ENCODE peak calls at places on chromosome 10, in seven cellular contexts. One of them, this sample, is unnamed.

GRCh38 chr10:43871004-43871439 is 222.3 kb upstream of the ZNF32 start:
- DNase-seq in thoracic aorta: no peak
- DNase-seq in tibial artery: no peak
- DNase-seq in lower lobe of right lung: no peak
- DNase-seq in stomach: no peak
- DNase-seq in cardiac muscle cell: no peak
- DNase-seq in HCT116: no peak
- DNase-seq in this sample: no peak

GRCh38 chr10:84510121-84510520 is 181.7 kb downstream of the CCSER2 start:
- DNase-seq in lower lobe of right lung: no peak
- DNase-seq in HCT116: no peak
- DNase-seq in cardiac muscle cell: peak; percentile 8
- DNase-seq in tibial artery: no peak
- DNase-seq in stomach: no peak
- DNase-seq in thoracic aorta: no peak
- DNase-seq in this sample: no peak

GRCh38 chr10:57694956-57695605 is 572.6 kb downstream of the IPMK start:
- DNase-seq in stomach: no peak
- DNase-seq in HCT116: no peak
- DNase-seq in thoracic aorta: no peak
- DNase-seq in cardiac muscle cell: no peak
- DNase-seq in tibial artery: no peak
- DNase-seq in lower lobe of right lung: no peak
- DNase-seq in this sample: no peak

GRCh38 chr10:63738410-63738809 is 217.2 kb downstream of the REEP3 start:
- DNase-seq in thoracic aorta: no peak
- DNase-seq in tibial artery: no peak
- DNase-seq in lower lobe of right lung: no peak
- DNase-seq in stomach: no peak
- DNase-seq in HCT116: peak; percentile 27
- DNase-seq in cardiac muscle cell: peak; percentile 77
- DNase-seq in this sample: no peak

GRCh38 chr10:1605999-1606940 is 131.1 kb downstream of the ADARB2 start:
- DNase-seq in stomach: no peak
- DNase-seq in thoracic aorta: no peak
- DNase-seq in lower lobe of right lung: no peak
- DNase-seq in HCT116: no peak
- DNase-seq in tibial artery: no peak
- DNase-seq in cardiac muscle cell: no peak
- DNase-seq in this sample: no peak

GRCh38 chr10:87734987-87735827 is 75.5 kb downstream of the PAPSS2 start:
- DNase-seq in tibial artery: no peak
- DNase-seq in cardiac muscle cell: peak; percentile 69
- DNase-seq in lower lobe of right lung: no peak
- DNase-seq in HCT116: peak; percentile 29
- DNase-seq in stomach: no peak
- DNase-seq in thoracic aorta: no peak
- DNase-seq in this sample: no peak

GRCh38 chr10:132708441-132708840 is 77.5 kb downstream of the NKX6-2 start:
- DNase-seq in HCT116: no peak
- DNase-seq in tibial artery: no peak
- DNase-seq in lower lobe of right lung: peak; percentile 28
- DNase-seq in stomach: no peak
- DNase-seq in cardiac muscle cell: no peak
- DNase-seq in thoracic aorta: no peak
- DNase-seq in this sample: peak; percentile 54

GRCh38 chr10:125344573-125345121 is 184.3 kb upstream of the CTBP2 start:
- DNase-seq in cardiac muscle cell: no peak
- DNase-seq in HCT116: no peak
- DNase-seq in thoracic aorta: no peak
- DNase-seq in tibial artery: no peak
- DNase-seq in lower lobe of right lung: no peak
- DNase-seq in stomach: peak; percentile 50
- DNase-seq in this sample: no peak

GRCh38 chr10:117619710-117620405 is 77.3 kb downstream of the EMX2 start:
- DNase-seq in lower lobe of right lung: no peak
- DNase-seq in thoracic aorta: no peak
- DNase-seq in stomach: no peak
- DNase-seq in cardiac muscle cell: no peak
- DNase-seq in HCT116: no peak
- DNase-seq in tibial artery: no peak
- DNase-seq in this sample: no peak

GRCh38 chr10:44233561-44234470 is 151.1 kb downstream of the CXCL12 start:
- DNase-seq in cardiac muscle cell: peak; percentile 86
- DNase-seq in tibial artery: no peak
- DNase-seq in stomach: peak; percentile 29
- DNase-seq in thoracic aorta: no peak
- DNase-seq in HCT116: no peak
- DNase-seq in lower lobe of right lung: no peak
- DNase-seq in this sample: no peak

GRCh38 chr10:110820321-110820814 is 51.4 kb upstream of the PDCD4 start:
- DNase-seq in HCT116: no peak
- DNase-seq in tibial artery: peak; percentile 69
- DNase-seq in cardiac muscle cell: peak; percentile 38
- DNase-seq in stomach: no peak
- DNase-seq in lower lobe of right lung: no peak
- DNase-seq in thoracic aorta: no peak
- DNase-seq in this sample: peak; percentile 85

GRCh38 chr10:110460111-110460809 is 37.4 kb upstream of the DUSP5 start:
- DNase-seq in thoracic aorta: no peak
- DNase-seq in tibial artery: peak; percentile 23
- DNase-seq in cardiac muscle cell: no peak
- DNase-seq in stomach: peak; percentile 37
- DNase-seq in lower lobe of right lung: no peak
- DNase-seq in HCT116: no peak
- DNase-seq in this sample: no peak

GRCh38 chr10:103916901-103917300 is 1.1 kb downstream of the STN1 start:
- DNase-seq in lower lobe of right lung: no peak
- DNase-seq in thoracic aorta: no peak
- DNase-seq in stomach: no peak
- DNase-seq in HCT116: no peak
- DNase-seq in tibial artery: no peak
- DNase-seq in cardiac muscle cell: no peak
- DNase-seq in this sample: no peak

GRCh38 chr10:1117651-1118050 is 61.5 kb downstream of the WDR37 start:
- DNase-seq in tibial artery: no peak
- DNase-seq in cardiac muscle cell: no peak
- DNase-seq in stomach: no peak
- DNase-seq in thoracic aorta: no peak
- DNase-seq in HCT116: no peak
- DNase-seq in lower lobe of right lung: no peak
- DNase-seq in this sample: peak; percentile 26

GRCh38 chr10:112265745-112266144 is 17.5 kb upstream of the TECTB start:
- DNase-seq in tibial artery: peak; percentile 48
- DNase-seq in cardiac muscle cell: no peak
- DNase-seq in thoracic aorta: no peak
- DNase-seq in lower lobe of right lung: no peak
- DNase-seq in HCT116: no peak
- DNase-seq in stomach: peak; percentile 78
- DNase-seq in this sample: no peak
- H3K27ac ChIP-seq in tibial artery: no peak overlapping the region
- H3K27ac ChIP-seq in cardiac muscle cell: no peak overlapping the region
- H3K27ac ChIP-seq in thoracic aorta: no peak overlapping the region
- H3K27ac ChIP-seq in lower lobe of right lung: no peak overlapping the region
- H3K27ac ChIP-seq in HCT116: no peak overlapping the region
- H3K27ac ChIP-seq in stomach: no peak overlapping the region
- H3K27ac ChIP-seq in this sample: no peak overlapping the region

GRCh38 chr10:86642021-86642420 is 12.3 kb upstream of the OPN4 start:
- DNase-seq in HCT116: no peak
- DNase-seq in cardiac muscle cell: no peak
- DNase-seq in thoracic aorta: no peak
- DNase-seq in stomach: no peak
- DNase-seq in lower lobe of right lung: no peak
- DNase-seq in tibial artery: no peak
- DNase-seq in this sample: no peak
- TF ChIP-seq CTCF in HCT116: no peak
- TF ChIP-seq CTCF in cardiac muscle cell: no peak
- TF ChIP-seq CTCF in thoracic aorta: no peak
- TF ChIP-seq CTCF in stomach: no peak
- TF ChIP-seq CTCF in lower lobe of right lung: no peak
- TF ChIP-seq CTCF in tibial artery: no peak
- TF ChIP-seq CTCF in this sample: no peak

DNA sequence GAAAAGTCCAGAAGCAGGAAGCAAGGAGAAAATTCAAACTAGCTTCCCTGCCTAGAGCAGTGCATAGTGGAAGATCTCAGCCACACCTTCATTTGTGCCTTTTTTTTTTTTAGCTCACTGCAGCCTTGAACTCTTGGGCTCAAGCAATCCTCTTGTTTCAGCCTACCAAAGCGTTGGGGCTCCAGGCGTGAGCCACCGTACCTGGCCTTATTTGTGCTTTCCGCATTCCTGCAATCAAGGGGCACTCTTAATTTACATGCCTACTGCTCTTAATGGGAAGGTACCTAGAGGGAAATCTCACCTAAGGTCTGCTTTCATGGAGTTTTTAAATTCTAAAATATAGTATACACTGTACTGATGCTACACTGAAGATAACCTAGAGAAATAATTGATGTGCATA is 8.4 kb upstream of the PIP4K2A start:
- DNase-seq in lower lobe of right lung: no peak
- DNase-seq in cardiac muscle cell: no peak
- DNase-seq in thoracic aorta: no peak
- DNase-seq in tibial artery: no peak
- DNase-seq in HCT116: no peak
- DNase-seq in stomach: no peak
- DNase-seq in this sample: no peak
- H3K27ac ChIP-seq in lower lobe of right lung: no peak overlapping the region
- H3K27ac ChIP-seq in cardiac muscle cell: no peak overlapping the region
- H3K27ac ChIP-seq in thoracic aorta: no peak overlapping the region
- H3K27ac ChIP-seq in tibial artery: no peak overlapping the region
- H3K27ac ChIP-seq in HCT116: no peak overlapping the region
- H3K27ac ChIP-seq in stomach: no peak overlapping the region
- H3K27ac ChIP-seq in this sample: no peak overlapping the region

DNA sequence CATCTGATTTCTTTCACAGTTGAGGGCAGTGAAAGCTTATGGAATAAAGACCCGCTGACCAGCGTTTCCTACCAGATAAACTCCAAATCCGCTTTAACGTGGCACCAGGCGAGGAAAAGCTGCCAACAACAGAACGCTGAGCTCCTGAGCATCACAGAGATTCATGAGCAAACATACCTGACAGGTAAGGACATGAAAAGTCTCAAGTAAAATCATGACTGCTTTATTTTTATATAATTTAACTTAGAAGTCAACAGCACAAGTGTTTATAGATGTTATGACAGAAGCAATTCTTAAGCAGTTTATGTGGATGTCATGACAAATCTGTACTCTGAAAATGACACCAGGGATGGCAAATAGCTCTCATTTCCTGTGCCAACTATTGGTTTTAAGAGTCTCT is 24.5 kb downstream of the MRC1 start:
- DNase-seq in lower lobe of right lung: no peak
- DNase-seq in stomach: no peak
- DNase-seq in cardiac muscle cell: no peak
- DNase-seq in thoracic aorta: no peak
- DNase-seq in tibial artery: no peak
- DNase-seq in HCT116: no peak
- DNase-seq in this sample: no peak
- TF ChIP-seq CTCF in lower lobe of right lung: no peak
- TF ChIP-seq CTCF in stomach: no peak
- TF ChIP-seq CTCF in cardiac muscle cell: no peak
- TF ChIP-seq CTCF in thoracic aorta: no peak
- TF ChIP-seq CTCF in tibial artery: no peak
- TF ChIP-seq CTCF in HCT116: no peak
- TF ChIP-seq CTCF in this sample: no peak

GRCh38 chr10:71882813-71883746 is 32.0 kb upstream of the PSAP start:
- DNase-seq in tibial artery: no peak
- DNase-seq in stomach: no peak
- DNase-seq in cardiac muscle cell: peak; percentile 19
- DNase-seq in thoracic aorta: no peak
- DNase-seq in HCT116: no peak
- DNase-seq in lower lobe of right lung: no peak
- DNase-seq in this sample: no peak

GRCh38 chr10:71880425-71881306 is 29.6 kb upstream of the PSAP start:
- DNase-seq in tibial artery: peak; percentile 60
- DNase-seq in HCT116: no peak
- DNase-seq in cardiac muscle cell: no peak
- DNase-seq in stomach: no peak
- DNase-seq in lower lobe of right lung: no peak
- DNase-seq in thoracic aorta: no peak
- DNase-seq in this sample: no peak

GRCh38 chr10:71877818-71878217 is 26.8 kb upstream of the PSAP start:
- DNase-seq in cardiac muscle cell: no peak
- DNase-seq in stomach: no peak
- DNase-seq in thoracic aorta: no peak
- DNase-seq in tibial artery: no peak
- DNase-seq in HCT116: no peak
- DNase-seq in lower lobe of right lung: no peak
- DNase-seq in this sample: no peak

GRCh38 chr10:71881956-71882355 is 30.9 kb upstream of the PSAP start:
- DNase-seq in stomach: no peak
- DNase-seq in HCT116: no peak
- DNase-seq in lower lobe of right lung: no peak
- DNase-seq in cardiac muscle cell: no peak
- DNase-seq in thoracic aorta: no peak
- DNase-seq in tibial artery: no peak
- DNase-seq in this sample: no peak

DNA sequence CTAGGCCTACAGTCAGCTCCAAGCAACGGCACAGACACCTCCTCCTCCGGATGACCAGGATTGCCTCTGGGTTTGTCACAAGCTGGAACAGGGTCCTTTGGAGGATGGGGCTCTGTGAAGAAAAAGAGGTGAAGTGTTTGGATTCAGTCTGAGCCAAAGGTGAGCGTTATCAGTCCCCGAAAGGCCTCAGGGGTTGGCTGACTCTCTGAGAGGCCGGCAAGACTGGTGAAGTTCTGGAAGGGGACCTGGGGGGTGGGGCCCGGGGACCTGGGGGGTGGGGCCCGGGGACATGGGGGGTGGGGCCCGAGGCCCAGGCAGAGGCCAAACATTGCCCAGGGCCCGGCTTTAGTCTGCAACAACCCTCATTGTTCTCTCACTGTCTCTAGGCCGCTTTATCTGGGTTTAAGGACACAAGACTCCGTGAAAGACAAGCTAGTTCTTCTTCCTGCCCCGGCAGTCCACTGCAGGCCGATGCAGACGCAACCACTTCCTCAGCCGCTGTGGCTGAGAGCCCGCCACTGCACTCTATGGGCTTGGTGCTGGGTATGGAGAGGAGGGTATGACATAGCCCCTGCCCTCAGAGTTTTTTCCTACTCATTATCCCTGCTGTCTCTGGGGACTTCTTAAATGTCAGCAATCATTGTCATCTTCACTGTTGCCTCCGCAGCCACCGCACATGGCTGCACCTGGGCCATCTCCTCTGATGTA is 27.4 kb upstream of the PSAP start:
- DNase-seq in lower lobe of right lung: peak; percentile 68
- DNase-seq in cardiac muscle cell: no peak
- DNase-seq in tibial artery: no peak
- DNase-seq in thoracic aorta: no peak
- DNase-seq in stomach: no peak
- DNase-seq in HCT116: no peak
- DNase-seq in this sample: no peak
- H3K27ac ChIP-seq in lower lobe of right lung: no peak overlapping the region
- H3K27ac ChIP-seq in cardiac muscle cell: no peak overlapping the region
- H3K27ac ChIP-seq in tibial artery: no peak overlapping the region
- H3K27ac ChIP-seq in thoracic aorta: no peak overlapping the region
- H3K27ac ChIP-seq in stomach: no peak overlapping the region
- H3K27ac ChIP-seq in HCT116: no peak overlapping the region
- H3K27ac ChIP-seq in this sample: no peak overlapping the region

GRCh38 chr10:71431216-71431944 is 34.7 kb downstream of the CDH23 start:
- DNase-seq in tibial artery: no peak
- DNase-seq in HCT116: no peak
- DNase-seq in cardiac muscle cell: no peak
- DNase-seq in thoracic aorta: no peak
- DNase-seq in stomach: peak; percentile 16
- DNase-seq in lower lobe of right lung: no peak
- DNase-seq in this sample: no peak
- TF ChIP-seq CTCF in tibial artery: no peak
- TF ChIP-seq CTCF in HCT116: no peak
- TF ChIP-seq CTCF in cardiac muscle cell: no peak
- TF ChIP-seq CTCF in thoracic aorta: no peak
- TF ChIP-seq CTCF in stomach: no peak
- TF ChIP-seq CTCF in lower lobe of right lung: no peak
- TF ChIP-seq CTCF in this sample: no peak